ENCODE peak calls at places on chromosomes 7 and 10, in four cellular contexts. F, O, U and A are unnamed samples. For H3K36me3, the result is how much of the 10 kb centered on the place peaks cover.

GRCh38 chr10:75228278-75228677 is 7.5 kb downstream of the COMTD1 start:
- DNase-seq in U (no peak), F (no peak), O (no peak), A (no peak)

GRCh38 chr10:69220041-69220451 is at the start of gene HKDC1:
- DNase-seq in O (no peak), U (no peak), F (peak), A (no peak)

GRCh38 chr7:137882261-137882668 is 35.5 kb upstream of the DGKI start:
- DNase-seq in U (peak), F (no peak), O (no peak), A (peak)

GRCh38 chr10:93703066-93703465 is 674 bp upstream of the FRA10AC1 start:
- DNase-seq in U (no peak), O (no peak), F (no peak), A (no peak)

GRCh38 chr7:102836977-102837376 is 75.8 kb upstream of the LRRC17 start:
- DNase-seq in O (no peak), U (no peak), F (no peak), A (no peak)

GRCh38 chr10:73653701-73654100 is 2.1 kb downstream of the SYNPO2L start:
- DNase-seq in U (peak), F (peak), O (no peak), A (no peak)

GRCh38 chr7:25308898-25309521 is 80.7 kb upstream of the NPVF start:
- DNase-seq in U (no peak), F (no peak), O (no peak), A (no peak)

GRCh38 chr10:114724707-114725106 is 66.6 kb upstream of the ABLIM1 start:
- DNase-seq in O (no peak), F (no peak), U (no peak), A (no peak)

GRCh38 chr10:119368991-119369869 is 161.9 kb downstream of the GRK5 start:
- DNase-seq in U (no peak), F (no peak), O (no peak), A (peak)

GRCh38 chr7:140251824-140252555 is 75.2 kb upstream of the KDM7A start:
- DNase-seq in O (no peak), U (no peak), F (no peak), A (no peak)

GRCh38 chr10:49333192-49333591 is 34.2 kb downstream of the C10orf71 start:
- DNase-seq in O (no peak), U (no peak), F (no peak), A (no peak)

GRCh38 chr10:124124123-124124768 is 30.8 kb upstream of the CHST15 start:
- DNase-seq in F (no peak), O (no peak), U (no peak), A (no peak)
- TF ChIP-seq POLR2AphosphoS5 in F (no peak), O (no peak), U (no peak), A (no peak)

GRCh38 chr7:5309146-5309545 is 26.4 kb downstream of the SLC29A4 start:
- DNase-seq in U (no peak), O (no peak), F (no peak), A (no peak)
- TF ChIP-seq JUN in U (no peak), O (no peak), F (no peak), A (no peak)

GRCh38 chr10:87952612-87953011 is 89.2 kb downstream of the PTEN start:
- DNase-seq in F (peak), U (no peak), O (no peak), A (no peak)
- H3K36me3 ChIP-seq in F (under half), U (under half), O (under half), A (under half)

GRCh38 chr7:74059681-74060588 is 23.7 kb upstream of the LIMK1 start:
- DNase-seq in F (no peak), U (no peak), O (no peak), A (no peak)

GRCh38 chr7:74064696-74065095 is 18.9 kb upstream of the LIMK1 start:
- DNase-seq in O (no peak), F (no peak), U (no peak), A (no peak)

GRCh38 chr7:74063223-74063641 is 20.4 kb upstream of the LIMK1 start:
- DNase-seq in O (no peak), F (no peak), U (no peak), A (no peak)

GRCh38 chr7:74063646-74064045 is 20.0 kb upstream of the LIMK1 start:
- DNase-seq in O (no peak), F (no peak), U (no peak), A (no peak)

DNA sequence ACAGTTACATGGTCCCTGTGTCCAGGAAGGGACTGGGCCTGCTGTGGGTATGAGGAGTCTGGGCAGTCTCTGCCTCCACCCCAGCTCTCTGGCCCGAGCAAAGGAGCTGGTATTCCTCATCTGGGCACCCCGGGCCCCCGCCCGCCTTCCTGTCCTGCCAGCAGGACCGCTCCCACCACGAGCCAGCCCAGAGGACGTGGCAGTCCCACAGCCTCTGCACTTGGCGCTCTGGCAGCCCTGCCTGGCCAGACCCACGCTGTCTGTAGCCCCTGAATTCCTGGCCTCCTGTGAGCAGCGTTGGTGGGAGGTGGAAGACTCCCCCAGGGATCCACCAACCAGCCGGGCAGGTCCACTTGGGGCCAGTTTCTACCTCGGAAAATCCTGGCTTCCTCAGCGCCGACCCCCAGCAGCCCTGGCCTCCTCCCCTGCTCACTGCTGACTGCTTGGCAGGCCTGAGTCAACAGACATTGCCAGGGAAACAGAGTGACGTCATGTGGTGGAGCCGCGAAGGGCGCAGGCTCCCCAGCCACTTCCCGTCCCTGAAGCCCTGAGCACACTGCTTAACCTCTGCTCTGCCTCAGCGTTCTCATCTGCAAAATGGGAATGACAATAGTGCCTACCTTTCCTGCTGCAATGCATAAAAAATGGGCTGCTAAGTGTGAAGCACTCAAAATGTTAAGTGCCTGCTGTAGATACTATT is 21.6 kb upstream of the LIMK1 start:
- DNase-seq in U (peak), O (no peak), F (peak), A (peak)
- TF ChIP-seq POLR2AphosphoS5 in U (no peak), O (no peak), F (no peak), A (no peak)